ENCODE peak calls at places on chromosomes 4 and X, in six cellular contexts. V is suprapubic skin, Q is IMR-90, U is right atrium auricular region, B is GM23248, P is small intestine. L is an unnamed sample.
A peak's percentile ranks its signal among the peaks of the same experiment; 100 is the strongest.

GRCh38 chr4:140691369-140691768 is 64.8 kb downstream of the TBC1D9 start:
- DNase-seq in Q (peak; percentile 62), U (no peak), V (no peak), B (peak; percentile 45), P (no peak), L (no peak)

GRCh38 chrX:134236690-134237362 is at the start of gene CCDC160:
- DNase-seq in U (no peak), B (peak; percentile 27), Q (no peak), P (peak; percentile 0), V (no peak), L (no peak)

GRCh38 chrX:47097018-47097417 is 18.8 kb downstream of the RGN start:
- DNase-seq in U (no peak), B (no peak), P (no peak), V (no peak), Q (no peak), L (no peak)

GRCh38 chrX:8760021-8760420 is 28.1 kb upstream of the ANOS1 start:
- DNase-seq in B (peak; percentile 56), V (no peak), U (no peak), P (no peak), Q (peak; percentile 14), L (no peak)

GRCh38 chr4:17142232-17142711 is 243.8 kb upstream of the LDB2 start:
- DNase-seq in V (no peak), U (no peak), Q (peak; percentile 98), P (no peak), B (peak; percentile 95), L (no peak)

GRCh38 chrX:132258509-132258908 is 39.3 kb upstream of the RAP2C start:
- DNase-seq in P (no peak), Q (no peak), U (no peak), B (no peak), V (no peak), L (no peak)

GRCh38 chrX:68889244-68889643 is 60.4 kb downstream of the EFNB1 start:
- DNase-seq in B (no peak), U (no peak), P (no peak), V (no peak), Q (no peak), L (no peak)

GRCh38 chrX:13721371-13721770 is 13.0 kb downstream of the TRAPPC2 start:
- DNase-seq in P (no peak), U (no peak), V (no peak), Q (peak; percentile 46), B (no peak), L (no peak)

GRCh38 chr4:145804134-145804533 is 124.2 kb downstream of the C4orf51 start:
- DNase-seq in P (no peak), Q (peak; percentile 95), B (peak; percentile 92), V (no peak), U (no peak), L (no peak)

GRCh38 chrX:110061138-110061537 is 58.2 kb downstream of the TMEM164 start:
- DNase-seq in B (no peak), U (no peak), Q (no peak), V (no peak), P (no peak), L (no peak)

GRCh38 chrX:10897768-10898167 is 213.4 kb upstream of the HCCS start:
- DNase-seq in B (no peak), Q (no peak), V (no peak), U (no peak), P (no peak), L (no peak)

GRCh38 chr4:174278467-174278866 is 5.0 kb downstream of the FBXO8 start:
- DNase-seq in V (no peak), Q (no peak), U (no peak), P (no peak), B (no peak), L (peak; percentile 3)

GRCh38 chr4:110514889-110515479 is 39.0 kb downstream of the ENPEP start:
- DNase-seq in V (no peak), U (no peak), B (peak; percentile 61), P (peak; percentile 45), Q (peak; percentile 30), L (peak; percentile 49)

GRCh38 chr4:113145519-113146291 is 96.3 kb downstream of the ANK2 start:
- DNase-seq in U (no peak), V (no peak), B (peak; percentile 7), P (peak; percentile 15), Q (no peak), L (no peak)

GRCh38 chrX:50081282-50081955 is 119.4 kb downstream of the AKAP4 start:
- DNase-seq in U (no peak), P (peak; percentile 52), B (peak; percentile 10), Q (peak; percentile 13), V (no peak), L (no peak)

GRCh38 chrX:103629295-103630170 is 758 bp downstream of the TCEAL1 start:
- DNase-seq in P (peak; percentile 42), Q (peak; percentile 67), V (peak; percentile 82), B (peak; percentile 73), U (no peak), L (peak; percentile 9)

GRCh38 chr4:8407756-8408155 is 32.8 kb downstream of the ACOX3 start:
- DNase-seq in P (no peak), U (no peak), B (no peak), V (no peak), Q (no peak), L (no peak)

GRCh38 chr4:5256416-5256815 is 205.1 kb downstream of the STK32B start:
- DNase-seq in Q (no peak), U (no peak), V (no peak), B (no peak), P (no peak), L (no peak)

GRCh38 chr4:69532886-69533506 is 37.3 kb upstream of the UGT2B4 start:
- DNase-seq in B (no peak), Q (no peak), P (no peak), V (no peak), U (no peak), L (no peak)

GRCh38 chrX:102546818-102547493 is 30.4 kb upstream of the TMSB15A start:
- DNase-seq in P (no peak), U (no peak), B (no peak), V (no peak), Q (no peak), L (no peak)

GRCh38 chrX:94831364-94831763 is 1157.4 kb downstream of the FAM133A start:
- DNase-seq in V (no peak), U (no peak), P (no peak), B (peak; percentile 18), Q (peak; percentile 0), L (no peak)

GRCh38 chr4:93897559-93897958 is 69.0 kb downstream of the ATOH1 start:
- DNase-seq in P (peak; percentile 33), V (no peak), B (peak; percentile 19), Q (no peak), U (no peak), L (no peak)

GRCh38 chrX:37454537-37455285 is 105.5 kb downstream of the PRRG1 start:
- DNase-seq in Q (peak; percentile 29), U (no peak), P (peak; percentile 58), V (no peak), B (peak; percentile 26), L (no peak)

GRCh38 chrX:25860322-25860721 is 277.8 kb upstream of the MAGEB18 start:
- DNase-seq in Q (no peak), V (no peak), P (no peak), U (no peak), B (no peak), L (no peak)

GRCh38 chrX:1581132-1581531 is 10.3 kb upstream of the AKAP17A start:
- DNase-seq in U (peak; percentile 59), B (peak; percentile 48), Q (no peak), V (no peak), P (peak; percentile 52), L (peak; percentile 75)

GRCh38 chrX:1578511-1579173 is 12.8 kb upstream of the AKAP17A start:
- DNase-seq in Q (no peak), U (no peak), P (no peak), V (no peak), B (no peak), L (no peak)

GRCh38 chrX:1577845-1578244 is 13.6 kb upstream of the AKAP17A start:
- DNase-seq in U (no peak), P (no peak), V (no peak), B (no peak), Q (no peak), L (no peak)

GRCh38 chrX:1576201-1577101 is 15.0 kb upstream of the AKAP17A start:
- DNase-seq in U (peak; percentile 26), Q (no peak), V (no peak), B (no peak), P (no peak), L (peak; percentile 63)
- H3K4me1 ChIP-seq in U (no peaks in the 10 kb centered on the region), Q (no peaks in the 10 kb centered on the region), V (no peaks in the 10 kb centered on the region), B (no peaks in the 10 kb centered on the region), P (no peaks in the 10 kb centered on the region), L (peaks cover 69% of the 10 kb centered on the region)

GRCh38 chr4:163590103-163590502 is 95.6 kb downstream of the TMA16 start:
- DNase-seq in Q (no peak), V (no peak), U (no peak), P (no peak), B (no peak), L (no peak)

GRCh38 chr4:163590609-163591264 is 96.2 kb downstream of the TMA16 start:
- DNase-seq in B (no peak), P (peak; percentile 3), U (no peak), Q (no peak), V (no peak), L (no peak)

GRCh38 chr4:163587867-163588266 is 93.4 kb downstream of the TMA16 start:
- DNase-seq in U (no peak), Q (no peak), B (no peak), V (no peak), P (no peak), L (no peak)

GRCh38 chr4:163592207-163592606 is 97.7 kb downstream of the TMA16 start:
- DNase-seq in B (no peak), U (no peak), P (no peak), V (no peak), Q (no peak), L (no peak)

GRCh38 chr4:163591614-163592020 is 97.1 kb downstream of the TMA16 start:
- DNase-seq in U (no peak), B (no peak), P (no peak), Q (no peak), V (no peak), L (no peak)
- H3K4me1 ChIP-seq in U (no peaks in the 10 kb centered on the region), B (no peaks in the 10 kb centered on the region), P (no peaks in the 10 kb centered on the region), Q (no peaks in the 10 kb centered on the region), V (no peaks in the 10 kb centered on the region), L (peaks cover 6% of the 10 kb centered on the region)

GRCh38 chrX:53085661-53086229 is 3.6 kb downstream of the TSPYL2 start:
- DNase-seq in U (no peak), B (no peak), Q (no peak), P (no peak), V (no peak), L (peak; percentile 61)
- H3K4me1 ChIP-seq in U (no peaks in the 10 kb centered on the region), B (peaks cover 3% of the 10 kb centered on the region), Q (peaks cover under 1% of the 10 kb centered on the region), P (no peaks in the 10 kb centered on the region), V (peaks cover 36% of the 10 kb centered on the region), L (peaks cover 33% of the 10 kb centered on the region)

DNA sequence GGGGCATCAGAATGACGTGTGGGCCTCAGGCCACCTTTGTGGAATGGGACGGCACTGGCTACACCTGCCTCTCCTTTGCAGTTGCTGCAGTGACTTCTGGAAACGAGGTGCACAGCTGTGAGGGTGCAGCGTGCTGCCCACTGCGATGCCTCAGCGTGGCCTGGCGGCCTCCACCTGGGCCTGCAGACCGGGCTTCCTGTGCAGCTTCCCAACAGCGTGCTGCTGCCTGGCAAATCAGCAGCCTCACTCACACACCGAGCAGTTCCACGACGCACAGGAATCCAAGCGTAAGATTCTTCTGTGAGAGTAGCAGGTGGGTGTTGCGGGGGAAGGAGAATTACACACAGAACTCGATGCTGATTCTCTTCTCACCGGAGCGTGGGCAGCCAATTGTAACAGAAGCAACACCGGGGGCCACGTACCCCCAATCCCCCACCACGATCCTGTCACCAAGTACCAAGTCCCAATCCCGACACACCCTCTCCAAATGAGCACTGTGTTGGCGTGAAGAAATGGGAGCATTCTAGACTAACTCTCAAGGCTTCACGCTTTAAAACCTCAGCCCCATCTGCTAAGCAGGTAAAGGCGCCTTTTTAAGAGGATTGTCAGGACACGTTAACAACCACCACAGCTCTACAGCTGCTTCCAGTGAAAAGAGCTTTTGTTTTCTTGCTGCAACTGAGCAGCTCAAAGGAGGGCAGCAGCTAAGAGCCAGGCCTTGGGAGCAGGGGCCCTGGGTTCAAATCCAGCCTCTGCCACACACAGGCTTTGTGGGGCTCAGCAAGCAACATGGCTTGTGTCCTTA is 16.9 kb downstream of the WDR1 start:
- DNase-seq in B (no peak), U (no peak), P (no peak), V (no peak), Q (no peak), L (peak; percentile 57)
- H3K4me1 ChIP-seq in B (peaks cover 81% of the 10 kb centered on the region), U (no peaks in the 10 kb centered on the region), P (peaks cover 10% of the 10 kb centered on the region), V (peaks cover 96% of the 10 kb centered on the region), Q (peaks cover 60% of the 10 kb centered on the region), L (peaks cover 97% of the 10 kb centered on the region)